ENCODE peak calls at places on chromosomes 7 and 10, in six cellular contexts. P is K562, O is HepG2, J is GM12878, T is GM12892, C is H1. F is an unnamed sample.
A peak's percentile ranks its signal among the peaks of the same experiment; 100 is the strongest.

GRCh38 chr10:67965456-67965855 is 81.0 kb downstream of the SIRT1 start:
- DNase-seq in P (no peak), O (no peak), J (no peak), T (no peak), C (no peak), F (no peak)

GRCh38 chr7:136859798-136860197 is 8.7 kb upstream of the CHRM2 start:
- DNase-seq in P (no peak), O (no peak), J (no peak), T (no peak), C (no peak), F (no peak)

GRCh38 chr7:133691727-133692450 is 435.3 kb upstream of the LRGUK start:
- DNase-seq in P (no peak), O (no peak), J (no peak), T (no peak), C (no peak), F (no peak)

GRCh38 chr10:83666762-83667161 is 472.5 kb upstream of the GHITM start:
- DNase-seq in P (no peak), O (no peak), J (no peak), T (no peak), C (no peak), F (no peak)

GRCh38 chr7:19145429-19146201 is 394 bp upstream of the FERD3L start:
- DNase-seq in P (no peak), O (no peak), J (no peak), T (no peak), C (peak; percentile 60), F (no peak)

GRCh38 chr10:50542871-50543270 is 80.9 kb downstream of the SGMS1 start:
- DNase-seq in P (no peak), O (no peak), J (no peak), T (no peak), C (no peak), F (no peak)

GRCh38 chr10:73894245-73894971 is 16.5 kb upstream of the PLAU start:
- DNase-seq in P (peak; percentile 56), O (no peak), J (no peak), T (no peak), C (no peak), F (no peak)

GRCh38 chr10:11856678-11857077 is 33.5 kb downstream of the PROSER2 start:
- DNase-seq in P (no peak), O (no peak), J (no peak), T (no peak), C (no peak), F (no peak)

GRCh38 chr7:29342761-29343160 is 148.2 kb downstream of the CHN2 start:
- DNase-seq in P (no peak), O (no peak), J (no peak), T (no peak), C (no peak), F (no peak)

GRCh38 chr7:151856516-151856915 is 20.4 kb downstream of the PRKAG2 start:
- DNase-seq in P (no peak), O (no peak), J (no peak), T (no peak), C (no peak), F (no peak)

GRCh38 chr7:96321041-96321669 is 743 bp downstream of the SLC25A13 start:
- DNase-seq in P (peak; percentile 93), O (peak; percentile 88), J (peak; percentile 28), T (no peak), C (peak; percentile 80), F (peak; percentile 5)
- TF ChIP-seq POLR2A in P (peak; percentile 91), O (peak; percentile 95), J (no peak), T (peak; percentile 77), C (no peak), F (peak; percentile 84)

GRCh38 chr7:158827411-158828342 is 1.6 kb downstream of the ESYT2 start:
- DNase-seq in P (peak; percentile 61), O (no peak), J (no peak), T (no peak), C (no peak), F (no peak)

GRCh38 chr7:158830211-158830723 is 958 bp upstream of the ESYT2 start:
- DNase-seq in P (no peak), O (no peak), J (no peak), T (no peak), C (no peak), F (no peak)

GRCh38 chr7:158829021-158829341 is 328 bp downstream of the ESYT2 start:
- DNase-seq in P (peak; percentile 89), O (peak; percentile 20), J (no peak), T (peak; percentile 69), C (no peak), F (peak; percentile 67)

GRCh38 chr7:158828343-158829020 is 827 bp downstream of the ESYT2 start:
- DNase-seq in P (peak; percentile 70), O (no peak), J (no peak), T (peak; percentile 26), C (peak; percentile 78), F (no peak)

DNA sequence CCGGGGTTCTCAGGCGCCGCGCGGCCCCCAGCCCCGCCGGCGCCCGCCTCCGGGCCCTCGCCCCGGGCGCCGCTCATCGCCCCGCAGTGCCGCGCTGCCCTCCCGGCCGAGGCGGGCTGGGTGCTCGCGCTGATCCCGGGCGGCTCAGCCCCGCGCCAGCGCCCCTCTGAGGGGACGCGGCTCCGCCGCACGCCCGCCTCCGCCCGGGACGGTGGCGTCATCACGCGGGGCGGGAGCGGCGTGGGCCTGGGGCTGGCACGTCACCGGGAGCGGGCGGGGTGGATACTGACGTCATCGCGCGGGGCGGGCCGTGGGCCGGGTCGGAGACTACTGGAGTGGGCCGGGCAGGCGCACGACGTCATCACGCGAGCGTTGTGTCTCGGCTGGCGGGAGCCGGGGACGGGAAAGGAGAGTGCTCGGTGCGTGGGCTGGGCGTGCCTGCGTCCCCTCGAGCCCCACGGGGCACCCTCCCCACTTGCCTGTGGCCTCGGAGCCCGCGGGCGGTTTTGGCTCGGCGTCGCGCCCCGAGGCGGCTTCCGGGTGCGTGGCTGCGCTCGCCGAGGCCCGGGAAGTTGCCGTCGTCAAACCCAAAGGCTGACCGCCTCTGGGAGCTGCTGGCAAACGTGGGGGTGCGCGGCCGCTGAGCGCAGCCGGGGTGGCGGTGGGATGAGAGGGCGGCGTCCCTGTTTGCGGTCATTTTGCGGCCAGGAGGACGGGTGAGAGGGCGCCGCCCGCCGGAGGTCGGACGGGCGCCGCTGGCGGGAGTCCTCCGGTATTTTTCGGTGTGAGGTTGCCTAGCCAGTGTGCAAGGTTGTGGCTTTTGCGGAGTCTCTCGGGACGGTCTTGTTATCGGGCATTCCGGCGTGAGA is at the start of gene ESYT2:
- DNase-seq in P (peak; percentile 100), O (peak; percentile 83), J (peak; percentile 82), T (peak; percentile 88), C (peak; percentile 92), F (peak; percentile 90)
- TF ChIP-seq TAF1 in P (peak; percentile 88), O (peak; percentile 83), J (peak; percentile 59), T (peak; percentile 48), C (peak; percentile 7), F (peak; percentile 69)

GRCh38 chr10:96768136-96768535 is 47.8 kb upstream of the PIK3AP1 start:
- DNase-seq in P (peak; percentile 45), O (no peak), J (no peak), T (no peak), C (no peak), F (no peak)
- TF ChIP-seq POLR2A in P (no peak), O (no peak), J (no peak), T (no peak), C (no peak), F (no peak)

DNA sequence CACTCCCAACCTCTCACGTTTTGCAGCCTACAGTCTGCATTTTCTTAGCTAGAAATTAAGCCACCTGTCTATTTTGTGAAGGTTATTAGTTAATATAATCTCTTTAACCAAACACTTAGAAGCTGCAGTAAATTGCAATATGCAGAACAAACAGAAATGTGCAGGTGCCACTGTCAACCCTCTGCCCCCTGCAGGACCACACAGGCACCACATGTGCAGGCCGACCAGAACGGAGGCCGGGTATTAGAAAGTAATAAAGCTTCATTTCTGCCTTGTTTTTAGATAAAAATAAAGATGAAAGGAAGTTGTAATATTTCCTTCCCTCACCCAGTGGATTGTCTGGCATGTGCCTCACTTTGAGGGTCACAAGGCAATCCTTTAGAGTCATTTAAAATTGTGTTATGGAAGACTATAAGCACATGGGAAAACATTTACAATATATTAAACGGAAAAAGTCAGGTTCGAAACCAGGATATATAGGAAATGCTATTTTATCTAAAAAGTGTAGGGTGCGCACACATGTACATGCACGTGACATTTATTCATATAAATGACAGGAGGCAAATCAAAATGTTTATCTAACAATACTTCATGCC is 158.2 kb downstream of the ARHGAP12 start:
- DNase-seq in P (peak; percentile 36), O (peak; percentile 10), J (no peak), T (peak; percentile 56), C (no peak), F (peak; percentile 59)
- TF ChIP-seq TAF1 in P (no peak), O (no peak), J (no peak), T (no peak), C (no peak), F (no peak)

GRCh38 chr7:131108212-131108980 is 219.3 kb upstream of the MKLN1 start:
- DNase-seq in P (peak; percentile 50), O (no peak), J (no peak), T (no peak), C (no peak), F (no peak)
- TF ChIP-seq POLR2A in P (peak; percentile 33), O (no peak), J (peak; percentile 40), T (peak; percentile 34), C (no peak), F (peak; percentile 47)

GRCh38 chr10:111493024-111493625 is 416.3 kb downstream of the ADRA2A start:
- DNase-seq in P (no peak), O (no peak), J (no peak), T (no peak), C (no peak), F (no peak)
- TF ChIP-seq TAF1 in P (no peak), O (no peak), J (no peak), T (no peak), C (no peak), F (no peak)

GRCh38 chr7:3128857-3129256 is 85.2 kb upstream of the CARD11 start:
- DNase-seq in P (no peak), O (no peak), J (no peak), T (no peak), C (no peak), F (no peak)
- TF ChIP-seq POLR2A in P (no peak), O (no peak), J (no peak), T (no peak), C (no peak), F (no peak)